ENCODE peak calls at places on chromosomes 5 and 9, in six cellular contexts. N, H, Z, X, O and U are unnamed samples.
A peak's percentile ranks its signal among the peaks of the same experiment; 100 is the strongest.

GRCh38 chr9:133604214-133604613 is 5.0 kb downstream of the FAM163B start:
- DNase-seq in N (no peak), X (no peak), Z (no peak), H (no peak), O (no peak), U (no peak)

GRCh38 chr9:124208571-124208970 is 49.2 kb upstream of the NEK6 start:
- DNase-seq in X (no peak), H (no peak), N (no peak), O (peak; percentile 35), Z (no peak), U (no peak)

GRCh38 chr5:98794414-98795080 is 21.1 kb downstream of the RGMB start:
- DNase-seq in N (no peak), H (no peak), O (no peak), Z (no peak), X (no peak), U (no peak)

GRCh38 chr5:172719211-172719610 is 51.8 kb downstream of the DUSP1 start:
- DNase-seq in O (no peak), X (no peak), H (no peak), N (no peak), Z (no peak), U (no peak)

GRCh38 chr9:136762915-136763648 is 1.2 kb downstream of the LCN15 start:
- DNase-seq in H (peak; percentile 9), N (no peak), O (peak; percentile 97), Z (peak; percentile 13), X (no peak), U (no peak)

GRCh38 chr9:76358628-76359283 is 35.5 kb downstream of the RFK start:
- DNase-seq in N (no peak), X (no peak), O (no peak), H (no peak), Z (no peak), U (no peak)

GRCh38 chr5:74251106-74252032 is 389.2 kb downstream of the ENC1 start:
- DNase-seq in Z (peak; percentile 99), H (no peak), N (no peak), X (peak; percentile 29), O (peak; percentile 54), U (peak; percentile 100)

GRCh38 chr5:130400091-130400490 is 495.8 kb downstream of the CHSY3 start:
- DNase-seq in N (no peak), O (no peak), Z (peak; percentile 75), X (no peak), H (no peak), U (no peak)

GRCh38 chr9:136532799-136533774 is 12.8 kb downstream of the NOTCH1 start:
- DNase-seq in X (no peak), H (peak; percentile 47), Z (no peak), N (no peak), O (no peak), U (no peak)

GRCh38 chr5:166505086-166505485 is 1786.4 kb upstream of the WWC1 start:
- DNase-seq in H (no peak), X (no peak), N (no peak), Z (no peak), O (no peak), U (no peak)

GRCh38 chr9:134785325-134786108 is 95.1 kb upstream of the FCN2 start:
- DNase-seq in H (no peak), Z (peak; percentile 49), N (no peak), O (no peak), X (no peak), U (no peak)

GRCh38 chr5:68683632-68684035 is 410.2 kb upstream of the SLC30A5 start:
- DNase-seq in X (no peak), H (no peak), Z (peak; percentile 99), N (no peak), O (no peak), U (peak; percentile 97)

GRCh38 chr5:33313150-33313549 is 127.6 kb upstream of the TARS1 start:
- DNase-seq in H (no peak), Z (peak; percentile 97), X (no peak), O (no peak), N (no peak), U (peak; percentile 100)

GRCh38 chr9:107907715-107908114 is 418.1 kb upstream of the KLF4 start:
- DNase-seq in N (no peak), Z (no peak), X (no peak), O (no peak), H (no peak), U (no peak)

GRCh38 chr9:6619909-6620308 is 25.6 kb downstream of the GLDC start:
- DNase-seq in O (no peak), H (no peak), X (no peak), Z (no peak), N (no peak), U (no peak)

GRCh38 chr9:16132513-16132912 is 579.7 kb downstream of the CCDC171 start:
- DNase-seq in H (no peak), O (no peak), X (no peak), N (no peak), Z (peak; percentile 70), U (no peak)

GRCh38 chr9:80197661-80198060 is 625.9 kb downstream of the TLE4 start:
- DNase-seq in Z (peak; percentile 32), N (no peak), X (no peak), O (no peak), H (no peak), U (no peak)

GRCh38 chr9:135088348-135088978 is 995 bp downstream of the OLFM1 start:
- DNase-seq in N (no peak), X (no peak), H (no peak), O (peak; percentile 67), Z (no peak), U (no peak)

GRCh38 chr9:97593960-97594359 is 39.2 kb downstream of the TSTD2 start:
- DNase-seq in N (no peak), H (no peak), X (no peak), O (no peak), Z (no peak), U (no peak)

GRCh38 chr9:5384436-5384835 is 44.8 kb upstream of the RLN1 start:
- DNase-seq in N (no peak), O (no peak), H (no peak), X (no peak), Z (no peak), U (no peak)

GRCh38 chr9:5392285-5392684 is 45.4 kb downstream of the PLGRKT start:
- DNase-seq in N (no peak), O (no peak), H (no peak), Z (no peak), X (no peak), U (no peak)

GRCh38 chr9:5393497-5393896 is 44.2 kb downstream of the PLGRKT start:
- DNase-seq in O (no peak), Z (no peak), H (no peak), N (no peak), X (no peak), U (no peak)

GRCh38 chr9:5389109-5389732 is 48.5 kb downstream of the PLGRKT start:
- DNase-seq in N (no peak), O (no peak), Z (peak; percentile 92), X (no peak), H (no peak), U (peak; percentile 55)

GRCh38 chr9:5388026-5388806 is 48.5 kb upstream of the RLN1 start:
- DNase-seq in X (no peak), O (no peak), Z (peak; percentile 57), H (no peak), N (no peak), U (no peak)
- H3K27ac ChIP-seq in X (no peak overlapping the region), O (peak overlapping the region; percentile 21), Z (no peak overlapping the region), H (no peak overlapping the region), N (no peak overlapping the region), U (no peak overlapping the region)

GRCh38 chr5:36237756-36238155 is 4.0 kb downstream of the NADK2 start:
- DNase-seq in N (no peak), O (no peak), X (no peak), Z (no peak), H (no peak), U (no peak)
- H3K27ac ChIP-seq in N (no peak overlapping the region), O (no peak overlapping the region), X (no peak overlapping the region), Z (no peak overlapping the region), H (no peak overlapping the region), U (no peak overlapping the region)

GRCh38 chr9:84000186-84000585 is 19.6 kb downstream of the RMI1 start:
- DNase-seq in X (no peak), N (no peak), H (no peak), Z (peak; percentile 25), O (no peak), U (no peak)

GRCh38 chr9:83992901-83993300 is 12.3 kb downstream of the RMI1 start:
- DNase-seq in H (no peak), Z (no peak), X (no peak), O (no peak), N (no peak), U (no peak)

GRCh38 chr9:83999141-83999918 is 18.7 kb downstream of the RMI1 start:
- DNase-seq in H (no peak), X (no peak), O (no peak), N (no peak), Z (no peak), U (no peak)

GRCh38 chr9:83992407-83992806 is 11.8 kb downstream of the RMI1 start:
- DNase-seq in Z (peak; percentile 7), O (no peak), N (no peak), X (no peak), H (no peak), U (no peak)

DNA sequence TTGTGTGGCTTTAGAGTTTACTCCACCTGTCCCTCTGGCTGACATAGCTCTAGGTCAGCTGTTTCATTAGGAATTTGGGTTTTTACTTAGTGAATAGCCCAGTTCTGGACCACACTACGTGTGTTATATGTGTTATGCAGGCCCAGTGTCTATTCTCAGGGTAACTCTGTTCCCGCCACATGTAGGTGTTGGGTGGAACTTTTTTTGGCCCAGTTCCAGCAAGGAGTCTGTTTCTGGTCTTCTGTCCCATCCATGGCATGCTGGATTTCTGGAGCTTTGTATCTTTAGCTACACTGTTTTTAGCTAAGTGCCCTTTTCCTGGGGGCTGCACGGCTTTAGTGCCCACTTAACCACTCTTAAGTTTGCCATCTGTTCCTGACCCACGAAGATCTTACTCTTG is 15.5 kb downstream of the RMI1 start:
- DNase-seq in H (no peak), O (no peak), N (no peak), X (no peak), Z (no peak), U (no peak)
- H3K27ac ChIP-seq in H (no peak overlapping the region), O (no peak overlapping the region), N (no peak overlapping the region), X (no peak overlapping the region), Z (no peak overlapping the region), U (no peak overlapping the region)

GRCh38 chr5:218457-219289 is 553 bp downstream of the SDHA start:
- DNase-seq in N (no peak), X (no peak), H (no peak), O (peak; percentile 81), Z (peak; percentile 36), U (no peak)

GRCh38 chr5:220008-220407 is 1.9 kb downstream of the SDHA start:
- DNase-seq in X (no peak), Z (no peak), N (no peak), H (no peak), O (no peak), U (no peak)

GRCh38 chr5:217860-218456 is at the start of the genes CCDC127 and SDHA:
- DNase-seq in Z (peak; percentile 78), O (peak; percentile 99), H (peak; percentile 95), N (peak; percentile 94), X (peak; percentile 91), U (peak; percentile 26)

GRCh38 chr5:223791-224190 is 5.7 kb downstream of the SDHA start:
- DNase-seq in H (no peak), Z (no peak), X (no peak), O (no peak), N (no peak), U (no peak)

DNA sequence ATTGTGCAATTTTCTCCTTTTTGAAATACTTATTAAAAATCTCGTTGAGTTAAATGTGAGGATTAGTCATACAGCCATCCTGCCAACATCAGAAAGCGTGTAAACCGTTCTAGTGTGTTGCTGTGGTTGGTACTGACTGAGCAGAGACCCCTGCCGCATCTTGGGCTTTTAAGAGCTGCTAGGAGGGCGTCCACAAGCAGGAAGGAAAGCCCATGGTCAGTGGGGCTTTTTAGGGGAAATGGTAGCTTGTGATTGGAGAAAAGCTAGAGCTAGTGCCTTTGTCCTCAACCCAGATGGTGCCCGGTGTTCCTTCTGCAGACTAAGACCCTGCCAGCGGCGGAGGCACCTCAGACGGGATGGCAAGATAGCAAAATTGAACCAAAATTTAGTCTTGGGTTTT is 1.4 kb downstream of the SDHA start:
- DNase-seq in N (no peak), H (peak; percentile 6), O (peak; percentile 58), Z (peak; percentile 59), X (no peak), U (no peak)
- H3K27ac ChIP-seq in N (peak overlapping the region; percentile 91), H (peak overlapping the region; percentile 87), O (no peak overlapping the region), Z (peak overlapping the region; percentile 82), X (peak overlapping the region; percentile 33), U (peak overlapping the region; percentile 49)